ENCODE peak calls at places on chromosomes 11 and 22, in five cellular contexts. R is HTR-8/SVneo; K is stimulated activated CD4-positive, alpha-beta T cell treated with anti-CD3 and anti-CD28 coated beads, Interleukin-12 subunit alpha, Interleukin-12 subunit beta, amount 100 ng/mL, for 48 hours; J is T-helper 2 cell; Y is T-cell. O is an unnamed sample.

GRCh38 chr22:42060489-42060888 is 10.1 kb downstream of the NAGA start:
- DNase-seq in J (no peak), Y (no peak), R (no peak), K (no peak), O (no peak)

GRCh38 chr11:74000770-74001169 is 8.1 kb downstream of the UCP3 start:
- DNase-seq in J (no peak), K (no peak), Y (no peak), R (no peak), O (no peak)

GRCh38 chr22:39215070-39215396 is 29.7 kb downstream of the PDGFB start:
- DNase-seq in Y (no peak), K (no peak), R (no peak), J (no peak), O (no peak)

GRCh38 chr22:26949193-26949592 is 291.8 kb downstream of the MIAT start:
- DNase-seq in Y (no peak), R (peak; percentile 36), K (no peak), J (no peak), O (no peak)

GRCh38 chr11:1373536-1374214 is 16.1 kb upstream of the BRSK2 start:
- DNase-seq in K (no peak), J (no peak), Y (no peak), R (peak; percentile 48), O (no peak)

GRCh38 chr11:129814244-129814992 is 1.2 kb upstream of the TMEM45B start:
- DNase-seq in Y (peak; percentile 78), J (no peak), R (no peak), K (peak; percentile 71), O (peak; percentile 38)

GRCh38 chr11:122646549-122647340 is 8.8 kb upstream of the UBASH3B start:
- DNase-seq in J (no peak), Y (no peak), K (no peak), R (no peak), O (no peak)

GRCh38 chr11:123545726-123546125 is 108.7 kb downstream of the SCN3B start:
- DNase-seq in Y (no peak), R (no peak), K (no peak), J (no peak), O (no peak)

GRCh38 chr22:27488456-27489224 is 312.9 kb downstream of the MN1 start:
- DNase-seq in J (no peak), K (no peak), Y (no peak), R (no peak), O (no peak)

GRCh38 chr11:11977206-11977938 is 31.1 kb downstream of the DKK3 start:
- DNase-seq in J (no peak), K (no peak), R (peak; percentile 89), Y (no peak), O (no peak)

GRCh38 chr22:28891156-28891733 is 7.9 kb downstream of the ZNRF3 start:
- DNase-seq in R (no peak), K (no peak), Y (no peak), J (no peak), O (no peak)

GRCh38 chr22:21020802-21021429 is 6.0 kb downstream of the P2RX6 start:
- DNase-seq in Y (peak; percentile 34), R (no peak), J (no peak), K (no peak), O (no peak)

GRCh38 chr11:2138075-2138435 is 1.1 kb downstream of the IGF2 start:
- DNase-seq in R (no peak), Y (no peak), J (no peak), K (no peak), O (no peak)

GRCh38 chr11:11113676-11114075 is 239.4 kb downstream of the CSNK2A3 start:
- DNase-seq in J (no peak), Y (no peak), K (no peak), R (no peak), O (no peak)

GRCh38 chr22:43057641-43058040 is 31.6 kb downstream of the TTLL1 start:
- DNase-seq in Y (no peak), J (no peak), K (no peak), R (no peak), O (no peak)

GRCh38 chr11:117887431-117888139 is 11.1 kb upstream of the FXYD6 start:
- DNase-seq in K (no peak), J (no peak), R (no peak), Y (no peak), O (no peak)

GRCh38 chr22:32534252-32535215 is 59.9 kb downstream of the FBXO7 start:
- DNase-seq in J (no peak), K (no peak), Y (no peak), R (no peak), O (no peak)

GRCh38 chr22:44685384-44686056 is 16.5 kb upstream of the PRR5 start:
- DNase-seq in Y (peak; percentile 82), K (peak; percentile 77), R (no peak), J (peak; percentile 31), O (peak; percentile 58)

GRCh38 chr22:41401781-41402648 is 20.3 kb downstream of the TEF start:
- DNase-seq in K (no peak), Y (no peak), J (no peak), R (peak; percentile 62), O (no peak)

GRCh38 chr11:97111559-97111958 is 721.7 kb downstream of the JRKL start:
- DNase-seq in R (no peak), K (no peak), J (no peak), Y (no peak), O (no peak)

GRCh38 chr11:75355051-75355450 is 3.6 kb upstream of the ARRB1 start:
- DNase-seq in J (no peak), K (no peak), R (no peak), Y (no peak), O (no peak)

GRCh38 chr11:63592975-63593395 is 21.2 kb downstream of the PLAAT3 start:
- DNase-seq in Y (no peak), J (no peak), K (no peak), R (no peak), O (no peak)

GRCh38 chr22:23670378-23671295 is 20.2 kb upstream of the RGL4 start:
- DNase-seq in R (no peak), K (no peak), J (no peak), Y (no peak), O (no peak)

GRCh38 chr11:72576196-72576595 is 98.0 kb downstream of the PDE2A start:
- DNase-seq in R (no peak), K (no peak), J (no peak), Y (no peak), O (no peak)

GRCh38 chr11:123235117-123235686 is 40.2 kb upstream of the CLMP start:
- DNase-seq in Y (peak; percentile 45), R (no peak), K (peak; percentile 21), J (no peak), O (no peak)

GRCh38 chr11:41522899-41523672 is 63.6 kb upstream of the LRRC4C start:
- DNase-seq in K (no peak), J (no peak), Y (no peak), R (no peak), O (no peak)

GRCh38 chr22:41248758-41249157 is 8.0 kb upstream of the CHADL start:
- DNase-seq in J (no peak), Y (no peak), R (no peak), K (no peak), O (no peak)

GRCh38 chr22:43490311-43490710 is 78.5 kb downstream of the MPPED1 start:
- DNase-seq in J (no peak), R (no peak), K (no peak), Y (no peak), O (no peak)

GRCh38 chr22:24161909-24162308 is 19.4 kb upstream of the SUSD2 start:
- DNase-seq in J (no peak), K (no peak), R (no peak), Y (no peak), O (no peak)

O was measured in effector CD8-positive, alpha-beta T cell.